ENCODE peak calls at places on chromosome 13, in nine cellular contexts. One of them, this sample, is unnamed.

GRCh38 chr13:28059214-28059613 is 41.2 kb downstream of the FLT3 start:
- DNase-seq in lower lobe of right lung: no peak
- DNase-seq in GM23248: peak
- DNase-seq in lower leg skin: no peak
- DNase-seq in DMS153: no peak
- DNase-seq in stimulated activated CD4-positive, alpha-beta T cell treated with anti-CD3 and anti-CD28 coated beads, TNF-alpha, amount 100 ng/mL, for 24 hours: peak
- DNase-seq in AML-193: peak
- DNase-seq in smooth muscle cell of the brain vasculature: no peak
- DNase-seq in hypothalamus: no peak
- DNase-seq in this sample: peak

GRCh38 chr13:107562222-107562621 is 653.1 kb downstream of the LIG4 start:
- DNase-seq in lower lobe of right lung: no peak
- DNase-seq in GM23248: no peak
- DNase-seq in lower leg skin: no peak
- DNase-seq in DMS153: no peak
- DNase-seq in stimulated activated CD4-positive, alpha-beta T cell treated with anti-CD3 and anti-CD28 coated beads, TNF-alpha, amount 100 ng/mL, for 24 hours: no peak
- DNase-seq in AML-193: no peak
- DNase-seq in smooth muscle cell of the brain vasculature: no peak
- DNase-seq in hypothalamus: no peak
- DNase-seq in this sample: no peak

GRCh38 chr13:112791662-112792440 is 102.0 kb downstream of the ATP11A start:
- DNase-seq in lower lobe of right lung: peak
- DNase-seq in GM23248: no peak
- DNase-seq in lower leg skin: no peak
- DNase-seq in DMS153: peak
- DNase-seq in stimulated activated CD4-positive, alpha-beta T cell treated with anti-CD3 and anti-CD28 coated beads, TNF-alpha, amount 100 ng/mL, for 24 hours: no peak
- DNase-seq in AML-193: no peak
- DNase-seq in smooth muscle cell of the brain vasculature: no peak
- DNase-seq in hypothalamus: no peak
- DNase-seq in this sample: no peak

GRCh38 chr13:102763745-102764144 is 9.8 kb downstream of the TEX30 start:
- DNase-seq in lower lobe of right lung: no peak
- DNase-seq in GM23248: no peak
- DNase-seq in lower leg skin: no peak
- DNase-seq in DMS153: no peak
- DNase-seq in stimulated activated CD4-positive, alpha-beta T cell treated with anti-CD3 and anti-CD28 coated beads, TNF-alpha, amount 100 ng/mL, for 24 hours: no peak
- DNase-seq in AML-193: no peak
- DNase-seq in smooth muscle cell of the brain vasculature: no peak
- DNase-seq in hypothalamus: no peak
- DNase-seq in this sample: no peak

GRCh38 chr13:58963321-58963720 is 1200.4 kb downstream of the DIAPH3 start:
- DNase-seq in lower lobe of right lung: no peak
- DNase-seq in GM23248: no peak
- DNase-seq in lower leg skin: no peak
- DNase-seq in DMS153: no peak
- DNase-seq in stimulated activated CD4-positive, alpha-beta T cell treated with anti-CD3 and anti-CD28 coated beads, TNF-alpha, amount 100 ng/mL, for 24 hours: no peak
- DNase-seq in AML-193: no peak
- DNase-seq in smooth muscle cell of the brain vasculature: no peak
- DNase-seq in hypothalamus: no peak
- DNase-seq in this sample: no peak

GRCh38 chr13:57491318-57491717 is 140.2 kb upstream of the PCDH17 start:
- DNase-seq in lower lobe of right lung: no peak
- DNase-seq in GM23248: no peak
- DNase-seq in lower leg skin: no peak
- DNase-seq in DMS153: no peak
- DNase-seq in stimulated activated CD4-positive, alpha-beta T cell treated with anti-CD3 and anti-CD28 coated beads, TNF-alpha, amount 100 ng/mL, for 24 hours: no peak
- DNase-seq in AML-193: no peak
- DNase-seq in smooth muscle cell of the brain vasculature: no peak
- DNase-seq in hypothalamus: no peak
- DNase-seq in this sample: no peak

GRCh38 chr13:37679043-37679442 is 80.5 kb upstream of the POSTN start:
- DNase-seq in lower lobe of right lung: no peak
- DNase-seq in GM23248: no peak
- DNase-seq in lower leg skin: no peak
- DNase-seq in DMS153: no peak
- DNase-seq in stimulated activated CD4-positive, alpha-beta T cell treated with anti-CD3 and anti-CD28 coated beads, TNF-alpha, amount 100 ng/mL, for 24 hours: no peak
- DNase-seq in AML-193: no peak
- DNase-seq in smooth muscle cell of the brain vasculature: no peak
- DNase-seq in hypothalamus: no peak
- DNase-seq in this sample: no peak

GRCh38 chr13:28532226-28533048 is 37.5 kb upstream of the FLT1 start:
- DNase-seq in lower lobe of right lung: peak
- DNase-seq in GM23248: peak
- DNase-seq in lower leg skin: peak
- DNase-seq in DMS153: no peak
- DNase-seq in stimulated activated CD4-positive, alpha-beta T cell treated with anti-CD3 and anti-CD28 coated beads, TNF-alpha, amount 100 ng/mL, for 24 hours: no peak
- DNase-seq in AML-193: no peak
- DNase-seq in smooth muscle cell of the brain vasculature: no peak
- DNase-seq in hypothalamus: no peak
- DNase-seq in this sample: no peak

GRCh38 chr13:36495431-36495830 is 63.1 kb downstream of the CCNA1 start:
- DNase-seq in lower lobe of right lung: no peak
- DNase-seq in GM23248: no peak
- DNase-seq in lower leg skin: no peak
- DNase-seq in DMS153: no peak
- DNase-seq in stimulated activated CD4-positive, alpha-beta T cell treated with anti-CD3 and anti-CD28 coated beads, TNF-alpha, amount 100 ng/mL, for 24 hours: no peak
- DNase-seq in AML-193: no peak
- DNase-seq in smooth muscle cell of the brain vasculature: no peak
- DNase-seq in hypothalamus: no peak
- DNase-seq in this sample: no peak

GRCh38 chr13:44726214-44726613 is 150.1 kb upstream of the TSC22D1 start:
- DNase-seq in lower lobe of right lung: no peak
- DNase-seq in GM23248: peak
- DNase-seq in lower leg skin: peak
- DNase-seq in DMS153: no peak
- DNase-seq in stimulated activated CD4-positive, alpha-beta T cell treated with anti-CD3 and anti-CD28 coated beads, TNF-alpha, amount 100 ng/mL, for 24 hours: no peak
- DNase-seq in AML-193: no peak
- DNase-seq in smooth muscle cell of the brain vasculature: no peak
- DNase-seq in hypothalamus: no peak
- DNase-seq in this sample: peak

GRCh38 chr13:83019986-83020385 is 862.3 kb downstream of the SLITRK1 start:
- DNase-seq in lower lobe of right lung: no peak
- DNase-seq in GM23248: no peak
- DNase-seq in lower leg skin: no peak
- DNase-seq in DMS153: no peak
- DNase-seq in stimulated activated CD4-positive, alpha-beta T cell treated with anti-CD3 and anti-CD28 coated beads, TNF-alpha, amount 100 ng/mL, for 24 hours: no peak
- DNase-seq in AML-193: no peak
- DNase-seq in smooth muscle cell of the brain vasculature: no peak
- DNase-seq in hypothalamus: no peak
- DNase-seq in this sample: no peak

GRCh38 chr13:27362064-27362751 is 62.2 kb upstream of the GTF3A start:
- DNase-seq in lower lobe of right lung: peak
- DNase-seq in GM23248: peak
- DNase-seq in lower leg skin: peak
- DNase-seq in DMS153: peak
- DNase-seq in stimulated activated CD4-positive, alpha-beta T cell treated with anti-CD3 and anti-CD28 coated beads, TNF-alpha, amount 100 ng/mL, for 24 hours: peak
- DNase-seq in AML-193: peak
- DNase-seq in smooth muscle cell of the brain vasculature: peak
- DNase-seq in hypothalamus: peak
- DNase-seq in this sample: no peak

GRCh38 chr13:83839158-83839557 is 43.1 kb downstream of the SLITRK1 start:
- DNase-seq in lower lobe of right lung: no peak
- DNase-seq in GM23248: no peak
- DNase-seq in lower leg skin: no peak
- DNase-seq in DMS153: no peak
- DNase-seq in stimulated activated CD4-positive, alpha-beta T cell treated with anti-CD3 and anti-CD28 coated beads, TNF-alpha, amount 100 ng/mL, for 24 hours: no peak
- DNase-seq in AML-193: no peak
- DNase-seq in smooth muscle cell of the brain vasculature: no peak
- DNase-seq in hypothalamus: no peak
- DNase-seq in this sample: no peak

GRCh38 chr13:97344250-97345175 is 89.5 kb upstream of the RAP2A start:
- DNase-seq in lower lobe of right lung: peak
- DNase-seq in GM23248: peak
- DNase-seq in lower leg skin: peak
- DNase-seq in DMS153: peak
- DNase-seq in stimulated activated CD4-positive, alpha-beta T cell treated with anti-CD3 and anti-CD28 coated beads, TNF-alpha, amount 100 ng/mL, for 24 hours: peak
- DNase-seq in AML-193: peak
- DNase-seq in smooth muscle cell of the brain vasculature: peak
- DNase-seq in hypothalamus: no peak
- DNase-seq in this sample: peak

GRCh38 chr13:47798906-47799305 is 202.2 kb downstream of the SUCLA2 start:
- DNase-seq in lower lobe of right lung: no peak
- DNase-seq in GM23248: peak
- DNase-seq in lower leg skin: no peak
- DNase-seq in DMS153: no peak
- DNase-seq in stimulated activated CD4-positive, alpha-beta T cell treated with anti-CD3 and anti-CD28 coated beads, TNF-alpha, amount 100 ng/mL, for 24 hours: no peak
- DNase-seq in AML-193: peak
- DNase-seq in smooth muscle cell of the brain vasculature: no peak
- DNase-seq in hypothalamus: no peak
- DNase-seq in this sample: peak

GRCh38 chr13:44879452-44880058 is 109.7 kb downstream of the NUFIP1 start:
- DNase-seq in lower lobe of right lung: no peak
- DNase-seq in GM23248: peak
- DNase-seq in lower leg skin: no peak
- DNase-seq in DMS153: no peak
- DNase-seq in stimulated activated CD4-positive, alpha-beta T cell treated with anti-CD3 and anti-CD28 coated beads, TNF-alpha, amount 100 ng/mL, for 24 hours: peak
- DNase-seq in AML-193: peak
- DNase-seq in smooth muscle cell of the brain vasculature: no peak
- DNase-seq in hypothalamus: no peak
- DNase-seq in this sample: peak

GRCh38 chr13:77509221-77509620 is 26.3 kb upstream of the SCEL start:
- DNase-seq in lower lobe of right lung: no peak
- DNase-seq in GM23248: peak
- DNase-seq in lower leg skin: no peak
- DNase-seq in DMS153: no peak
- DNase-seq in stimulated activated CD4-positive, alpha-beta T cell treated with anti-CD3 and anti-CD28 coated beads, TNF-alpha, amount 100 ng/mL, for 24 hours: no peak
- DNase-seq in AML-193: no peak
- DNase-seq in smooth muscle cell of the brain vasculature: no peak
- DNase-seq in hypothalamus: no peak
- DNase-seq in this sample: peak

GRCh38 chr13:113792236-113792770 is 33.3 kb downstream of the TMEM255B start:
- DNase-seq in lower lobe of right lung: no peak
- DNase-seq in GM23248: no peak
- DNase-seq in lower leg skin: no peak
- DNase-seq in DMS153: no peak
- DNase-seq in stimulated activated CD4-positive, alpha-beta T cell treated with anti-CD3 and anti-CD28 coated beads, TNF-alpha, amount 100 ng/mL, for 24 hours: no peak
- DNase-seq in AML-193: no peak
- DNase-seq in smooth muscle cell of the brain vasculature: no peak
- DNase-seq in hypothalamus: no peak
- DNase-seq in this sample: no peak

GRCh38 chr13:82803341-82803740 is 1078.9 kb downstream of the SLITRK1 start:
- DNase-seq in lower lobe of right lung: no peak
- DNase-seq in GM23248: peak
- DNase-seq in lower leg skin: no peak
- DNase-seq in DMS153: no peak
- DNase-seq in stimulated activated CD4-positive, alpha-beta T cell treated with anti-CD3 and anti-CD28 coated beads, TNF-alpha, amount 100 ng/mL, for 24 hours: no peak
- DNase-seq in AML-193: no peak
- DNase-seq in smooth muscle cell of the brain vasculature: no peak
- DNase-seq in hypothalamus: no peak
- DNase-seq in this sample: no peak

GRCh38 chr13:31909889-31910551 is 121.6 kb upstream of the FRY start:
- DNase-seq in lower lobe of right lung: no peak
- DNase-seq in GM23248: peak
- DNase-seq in lower leg skin: peak
- DNase-seq in DMS153: peak
- DNase-seq in stimulated activated CD4-positive, alpha-beta T cell treated with anti-CD3 and anti-CD28 coated beads, TNF-alpha, amount 100 ng/mL, for 24 hours: peak
- DNase-seq in AML-193: peak
- DNase-seq in smooth muscle cell of the brain vasculature: peak
- DNase-seq in hypothalamus: no peak
- DNase-seq in this sample: peak

GRCh38 chr13:75633285-75633684 is 2.8 kb upstream of the LMO7 start:
- DNase-seq in lower lobe of right lung: no peak
- DNase-seq in GM23248: peak
- DNase-seq in lower leg skin: no peak
- DNase-seq in DMS153: no peak
- DNase-seq in stimulated activated CD4-positive, alpha-beta T cell treated with anti-CD3 and anti-CD28 coated beads, TNF-alpha, amount 100 ng/mL, for 24 hours: no peak
- DNase-seq in AML-193: no peak
- DNase-seq in smooth muscle cell of the brain vasculature: no peak
- DNase-seq in hypothalamus: no peak
- DNase-seq in this sample: no peak

GRCh38 chr13:77429320-77430142 is 102.6 kb upstream of the MYCBP2 start:
- DNase-seq in lower lobe of right lung: no peak
- DNase-seq in GM23248: peak
- DNase-seq in lower leg skin: no peak
- DNase-seq in DMS153: peak
- DNase-seq in stimulated activated CD4-positive, alpha-beta T cell treated with anti-CD3 and anti-CD28 coated beads, TNF-alpha, amount 100 ng/mL, for 24 hours: peak
- DNase-seq in AML-193: no peak
- DNase-seq in smooth muscle cell of the brain vasculature: no peak
- DNase-seq in hypothalamus: no peak
- DNase-seq in this sample: no peak

GRCh38 chr13:41154042-41154441 is 21.4 kb upstream of the KBTBD6 start:
- DNase-seq in lower lobe of right lung: no peak
- DNase-seq in GM23248: no peak
- DNase-seq in lower leg skin: no peak
- DNase-seq in DMS153: no peak
- DNase-seq in stimulated activated CD4-positive, alpha-beta T cell treated with anti-CD3 and anti-CD28 coated beads, TNF-alpha, amount 100 ng/mL, for 24 hours: no peak
- DNase-seq in AML-193: no peak
- DNase-seq in smooth muscle cell of the brain vasculature: no peak
- DNase-seq in hypothalamus: no peak
- DNase-seq in this sample: no peak

GRCh38 chr13:98839826-98840769 is 87.6 kb upstream of the SLC15A1 start:
- DNase-seq in lower lobe of right lung: peak
- DNase-seq in GM23248: peak
- DNase-seq in lower leg skin: no peak
- DNase-seq in DMS153: peak
- DNase-seq in stimulated activated CD4-positive, alpha-beta T cell treated with anti-CD3 and anti-CD28 coated beads, TNF-alpha, amount 100 ng/mL, for 24 hours: peak
- DNase-seq in AML-193: peak
- DNase-seq in smooth muscle cell of the brain vasculature: peak
- DNase-seq in hypothalamus: no peak
- DNase-seq in this sample: no peak

GRCh38 chr13:29507356-29507755 is 88.1 kb downstream of the SLC7A1 start:
- DNase-seq in lower lobe of right lung: no peak
- DNase-seq in GM23248: peak
- DNase-seq in lower leg skin: no peak
- DNase-seq in DMS153: peak
- DNase-seq in stimulated activated CD4-positive, alpha-beta T cell treated with anti-CD3 and anti-CD28 coated beads, TNF-alpha, amount 100 ng/mL, for 24 hours: no peak
- DNase-seq in AML-193: no peak
- DNase-seq in smooth muscle cell of the brain vasculature: no peak
- DNase-seq in hypothalamus: no peak
- DNase-seq in this sample: no peak

GRCh38 chr13:50140742-50141659 is 125.8 kb downstream of the KCNRG start:
- DNase-seq in lower lobe of right lung: no peak
- DNase-seq in GM23248: peak
- DNase-seq in lower leg skin: no peak
- DNase-seq in DMS153: no peak
- DNase-seq in stimulated activated CD4-positive, alpha-beta T cell treated with anti-CD3 and anti-CD28 coated beads, TNF-alpha, amount 100 ng/mL, for 24 hours: no peak
- DNase-seq in AML-193: no peak
- DNase-seq in smooth muscle cell of the brain vasculature: no peak
- DNase-seq in hypothalamus: no peak
- DNase-seq in this sample: no peak

GRCh38 chr13:72527333-72527732 is 200.1 kb downstream of the MZT1 start:
- DNase-seq in lower lobe of right lung: no peak
- DNase-seq in GM23248: no peak
- DNase-seq in lower leg skin: no peak
- DNase-seq in DMS153: no peak
- DNase-seq in stimulated activated CD4-positive, alpha-beta T cell treated with anti-CD3 and anti-CD28 coated beads, TNF-alpha, amount 100 ng/mL, for 24 hours: no peak
- DNase-seq in AML-193: no peak
- DNase-seq in smooth muscle cell of the brain vasculature: no peak
- DNase-seq in hypothalamus: no peak
- DNase-seq in this sample: no peak

GRCh38 chr13:73325351-73326214 is 266.8 kb downstream of the KLF5 start:
- DNase-seq in lower lobe of right lung: no peak
- DNase-seq in GM23248: no peak
- DNase-seq in lower leg skin: no peak
- DNase-seq in DMS153: no peak
- DNase-seq in stimulated activated CD4-positive, alpha-beta T cell treated with anti-CD3 and anti-CD28 coated beads, TNF-alpha, amount 100 ng/mL, for 24 hours: no peak
- DNase-seq in AML-193: no peak
- DNase-seq in smooth muscle cell of the brain vasculature: no peak
- DNase-seq in hypothalamus: no peak
- DNase-seq in this sample: peak

GRCh38 chr13:76917096-76917495 is 30.9 kb upstream of the KCTD12 start:
- DNase-seq in lower lobe of right lung: no peak
- DNase-seq in GM23248: peak
- DNase-seq in lower leg skin: no peak
- DNase-seq in DMS153: no peak
- DNase-seq in stimulated activated CD4-positive, alpha-beta T cell treated with anti-CD3 and anti-CD28 coated beads, TNF-alpha, amount 100 ng/mL, for 24 hours: no peak
- DNase-seq in AML-193: no peak
- DNase-seq in smooth muscle cell of the brain vasculature: no peak
- DNase-seq in hypothalamus: no peak
- DNase-seq in this sample: no peak

This sample was measured in foreskin keratinocyte.